ENCODE peak calls at places on chromosome 1, in four cellular contexts. One of them, this sample, is unnamed.

GRCh38 chr1:183817576-183818288 is 12.8 kb downstream of the RGL1 start:
- DNase-seq in neural progenitor cell: no peak
- DNase-seq in retina: no peak
- DNase-seq in endothelial cell: no peak
- DNase-seq in this sample: no peak

GRCh38 chr1:67675800-67676199 is 9.2 kb upstream of the GADD45A start:
- DNase-seq in neural progenitor cell: no peak
- DNase-seq in retina: no peak
- DNase-seq in endothelial cell: no peak
- DNase-seq in this sample: no peak

GRCh38 chr1:244497805-244498204 is 36.7 kb downstream of the CATSPERE start:
- DNase-seq in neural progenitor cell: no peak
- DNase-seq in retina: no peak
- DNase-seq in endothelial cell: no peak
- DNase-seq in this sample: no peak

GRCh38 chr1:119885903-119886783 is 10.2 kb downstream of the ADAM30 start:
- DNase-seq in neural progenitor cell: peak; percentile 71
- DNase-seq in retina: peak; percentile 14
- DNase-seq in endothelial cell: peak; percentile 73
- DNase-seq in this sample: peak; percentile 60

GRCh38 chr1:34885405-34886247 is 26.1 kb upstream of the SMIM12 start:
- DNase-seq in neural progenitor cell: peak; percentile 74
- DNase-seq in retina: peak; percentile 71
- DNase-seq in endothelial cell: peak; percentile 56
- DNase-seq in this sample: peak; percentile 65

GRCh38 chr1:12380316-12381249 is 150.8 kb downstream of the VPS13D start:
- DNase-seq in neural progenitor cell: no peak
- DNase-seq in retina: no peak
- DNase-seq in endothelial cell: no peak
- DNase-seq in this sample: no peak

GRCh38 chr1:31238986-31239613 is 587 bp downstream of the NKAIN1 start:
- DNase-seq in neural progenitor cell: peak; percentile 80
- DNase-seq in retina: peak; percentile 89
- DNase-seq in endothelial cell: peak; percentile 22
- DNase-seq in this sample: peak; percentile 55

GRCh38 chr1:175530167-175530566 is 213.2 kb downstream of the TNR start:
- DNase-seq in neural progenitor cell: no peak
- DNase-seq in retina: no peak
- DNase-seq in endothelial cell: no peak
- DNase-seq in this sample: no peak

GRCh38 chr1:244302889-244303609 is 148.7 kb downstream of the ADSS2 start:
- DNase-seq in neural progenitor cell: no peak
- DNase-seq in retina: no peak
- DNase-seq in endothelial cell: no peak
- DNase-seq in this sample: peak; percentile 94

This sample was measured in mesendoderm.